ENCODE peak calls at places on chromosomes 16 and 17, in nine cellular contexts. Z is T-helper 2 cell; W is psoas muscle; R is AG04449; F is activated CD4-positive, alpha-beta T cell treated with anti-CD3 and anti-CD28 coated beads, Interleukin-2, amount 50 U/mL, for 24 hours; B is tibial nerve; C is stimulated activated CD4-positive, alpha-beta T cell treated with anti-CD3 and anti-CD28 coated beads, Interleukin-1b, Interleukin-23, amount 100 ng/mL, for 1 hour; T is GM13977; O is NT2/D1. G is an unnamed sample.

GRCh38 chr17:35748323-35748960 is 4.6 kb downstream of the GAS2L2 start:
- DNase-seq in T (no peak), O (no peak), F (no peak), Z (no peak), R (no peak), C (no peak), B (no peak), W (peak), G (no peak)

GRCh38 chr17:69390735-69391501 is 23.6 kb upstream of the MAP2K6 start:
- DNase-seq in R (no peak), W (no peak), B (no peak), F (no peak), Z (no peak), O (no peak), C (no peak), T (no peak), G (no peak)

GRCh38 chr17:55416470-55417052 is 5.1 kb downstream of the MMD start:
- DNase-seq in B (no peak), T (no peak), O (no peak), W (no peak), Z (no peak), R (no peak), F (no peak), C (no peak), G (no peak)

GRCh38 chr17:6279659-6280058 is 155.3 kb downstream of the AIPL1 start:
- DNase-seq in C (no peak), W (no peak), R (no peak), O (peak), F (no peak), T (no peak), Z (no peak), B (no peak), G (no peak)

GRCh38 chr16:89460556-89460955 is 29.8 kb downstream of the ANKRD11 start:
- DNase-seq in W (no peak), O (no peak), T (no peak), Z (no peak), B (no peak), C (no peak), R (no peak), F (no peak), G (no peak)

GRCh38 chr16:88936008-88936912 is 40.7 kb downstream of the CBFA2T3 start:
- DNase-seq in F (no peak), T (no peak), R (no peak), C (no peak), W (no peak), Z (no peak), B (peak), O (no peak), G (no peak)

GRCh38 chr17:4326608-4327007 is 39.9 kb downstream of the UBE2G1 start:
- DNase-seq in Z (no peak), B (no peak), C (no peak), W (no peak), F (no peak), O (no peak), R (no peak), T (no peak), G (no peak)

GRCh38 chr16:16080465-16081065 is 131.1 kb downstream of the ABCC1 start:
- DNase-seq in T (no peak), B (no peak), W (no peak), C (no peak), F (no peak), Z (no peak), R (no peak), O (no peak), G (no peak)

GRCh38 chr17:79600613-79601221 is 10.1 kb downstream of the RBFOX3 start:
- DNase-seq in T (no peak), O (no peak), C (no peak), B (no peak), Z (no peak), W (no peak), R (no peak), F (no peak), G (no peak)

GRCh38 chr16:77467929-77468328 is 33.1 kb upstream of the ADAMTS18 start:
- DNase-seq in C (no peak), T (no peak), O (no peak), B (no peak), R (no peak), Z (no peak), W (no peak), F (no peak), G (no peak)

GRCh38 chr17:3513305-3514035 is 37.7 kb downstream of the ASPA start:
- DNase-seq in C (no peak), W (peak), F (no peak), T (no peak), O (no peak), B (no peak), Z (no peak), R (no peak), G (no peak)

GRCh38 chr17:77090476-77090875 is 50.3 kb upstream of the SEC14L1 start:
- DNase-seq in C (no peak), W (no peak), F (no peak), O (no peak), T (no peak), B (no peak), R (no peak), Z (no peak), G (no peak)

GRCh38 chr16:47125757-47126156 is 18.0 kb downstream of the NETO2 start:
- DNase-seq in T (no peak), B (no peak), Z (no peak), W (no peak), F (no peak), R (no peak), C (no peak), O (no peak), G (no peak)

GRCh38 chr16:23959069-23959800 is 123.5 kb downstream of the PRKCB start:
- DNase-seq in C (no peak), O (no peak), Z (no peak), T (no peak), B (no peak), W (no peak), F (peak), R (no peak), G (no peak)

GRCh38 chr17:8175795-8176196 is 384 bp downstream of the TMEM107 start:
- DNase-seq in W (no peak), B (no peak), F (no peak), T (no peak), R (no peak), C (no peak), O (no peak), Z (no peak), G (no peak)

GRCh38 chr17:40541873-40542561 is 23.3 kb downstream of the CCR7 start:
- DNase-seq in B (peak), T (no peak), W (peak), R (no peak), O (no peak), C (no peak), F (no peak), Z (no peak), G (no peak)

GRCh38 chr17:77332981-77333685 is 192.4 kb downstream of the SEC14L1 start:
- DNase-seq in W (no peak), B (no peak), Z (no peak), T (no peak), F (peak), O (no peak), C (no peak), R (no peak), G (no peak)

GRCh38 chr17:1645207-1646171 is at the start of gene SCARF1:
- DNase-seq in C (no peak), T (no peak), O (no peak), R (no peak), Z (no peak), F (no peak), W (peak), B (peak), G (no peak)

GRCh38 chr16:2475413-2476344 is 752 bp downstream of the TBC1D24 start:
- DNase-seq in B (no peak), C (peak), F (no peak), R (no peak), T (peak), W (no peak), Z (peak), O (no peak), G (no peak)

GRCh38 chr16:74867281-74867849 is 92.7 kb upstream of the FA2H start:
- DNase-seq in R (no peak), T (no peak), O (no peak), C (no peak), F (no peak), W (no peak), B (no peak), Z (no peak), G (no peak)

GRCh38 chr16:46789075-46789474 is 40.9 kb upstream of the MYLK3 start:
- DNase-seq in W (no peak), R (no peak), T (no peak), Z (no peak), C (no peak), O (no peak), B (no peak), F (no peak), G (no peak)

GRCh38 chr16:67456383-67457140 is 24.4 kb downstream of the ATP6V0D1 start:
- DNase-seq in T (no peak), C (no peak), R (no peak), Z (no peak), O (no peak), W (peak), F (no peak), B (no peak), G (no peak)

GRCh38 chr17:72421128-72422092 is 300.6 kb downstream of the SOX9 start:
- DNase-seq in B (no peak), W (peak), F (peak), O (no peak), Z (no peak), T (peak), R (peak), C (no peak), G (no peak)

GRCh38 chr17:77405867-77406513 is 265.2 kb downstream of the SEC14L1 start:
- DNase-seq in C (no peak), O (no peak), T (no peak), B (no peak), Z (no peak), W (peak), R (no peak), F (no peak), G (no peak)

G was measured in omental fat pad.